ENCODE peak calls at places on chromosomes 6 and 20, in ten cellular contexts. F, O, X, R, Y, U, W, P, H and N are unnamed samples.

GRCh38 chr6:118869894-118870665 is 23.9 kb upstream of the ASF1A start:
- DNase-seq in F (no peak), O (no peak), X (no peak), R (no peak), Y (no peak), U (no peak), W (no peak), P (no peak), H (no peak), N (no peak)

GRCh38 chr6:149323353-149323752 is 5.8 kb downstream of the TAB2 start:
- DNase-seq in F (no peak), O (no peak), X (no peak), R (no peak), Y (no peak), U (no peak), W (no peak), P (no peak), H (no peak), N (no peak)

GRCh38 chr6:21885101-21885500 is 291.6 kb downstream of the SOX4 start:
- DNase-seq in F (no peak), O (no peak), X (no peak), R (no peak), Y (no peak), U (no peak), W (no peak), P (no peak), H (no peak), N (no peak)

GRCh38 chr6:134520181-134521115 is 202.5 kb upstream of the SGK1 start:
- DNase-seq in F (no peak), O (no peak), X (no peak), R (no peak), Y (no peak), U (no peak), W (no peak), P (peak), H (no peak), N (no peak)

GRCh38 chr6:52612336-52613096 is 35.7 kb upstream of the TRAM2 start:
- DNase-seq in F (no peak), O (no peak), X (no peak), R (no peak), Y (no peak), U (no peak), W (no peak), P (no peak), H (no peak), N (no peak)

GRCh38 chr20:21046413-21047070 is 59.6 kb downstream of the LINC00237 start:
- DNase-seq in F (no peak), O (no peak), X (no peak), R (no peak), Y (no peak), U (no peak), W (no peak), P (no peak), H (no peak), N (peak)

GRCh38 chr6:118584906-118585305 is 36.8 kb downstream of the PLN start:
- DNase-seq in F (no peak), O (no peak), X (no peak), R (no peak), Y (no peak), U (no peak), W (no peak), P (no peak), H (no peak), N (no peak)

GRCh38 chr6:109469591-109470189 is 13.3 kb downstream of the ZBTB24 start:
- DNase-seq in F (no peak), O (no peak), X (no peak), R (no peak), Y (no peak), U (no peak), W (no peak), P (no peak), H (no peak), N (no peak)

GRCh38 chr6:6665505-6665904 is 77.0 kb downstream of the LY86 start:
- DNase-seq in F (no peak), O (no peak), X (no peak), R (no peak), Y (no peak), U (no peak), W (peak), P (no peak), H (no peak), N (no peak)

GRCh38 chr6:89264296-89264695 is 47.1 kb upstream of the GABRR1 start:
- DNase-seq in F (no peak), O (peak), X (no peak), R (no peak), Y (no peak), U (no peak), W (peak), P (no peak), H (no peak), N (peak)

GRCh38 chr6:90709597-90709996 is 122.7 kb upstream of the MAP3K7 start:
- DNase-seq in F (no peak), O (no peak), X (no peak), R (no peak), Y (no peak), U (no peak), W (no peak), P (no peak), H (no peak), N (no peak)

GRCh38 chr6:4848382-4849068 is 72.3 kb downstream of the CDYL start:
- DNase-seq in F (peak), O (no peak), X (no peak), R (no peak), Y (no peak), U (peak), W (no peak), P (no peak), H (peak), N (no peak)

GRCh38 chr6:109073344-109074235 is 21.1 kb downstream of the SESN1 start:
- DNase-seq in F (peak), O (no peak), X (no peak), R (no peak), Y (no peak), U (no peak), W (no peak), P (peak), H (peak), N (no peak)

GRCh38 chr6:136491674-136492235 is 58.5 kb downstream of the MAP7 start:
- DNase-seq in F (no peak), O (no peak), X (no peak), R (no peak), Y (no peak), U (no peak), W (no peak), P (no peak), H (no peak), N (no peak)

GRCh38 chr6:119308048-119308570 is 41.5 kb downstream of the MAN1A1 start:
- DNase-seq in F (no peak), O (no peak), X (no peak), R (no peak), Y (no peak), U (no peak), W (no peak), P (peak), H (no peak), N (no peak)

GRCh38 chr6:53679446-53679933 is 13.9 kb upstream of the KLHL31 start:
- DNase-seq in F (peak), O (no peak), X (no peak), R (no peak), Y (no peak), U (no peak), W (no peak), P (peak), H (peak), N (no peak)

GRCh38 chr6:36360241-36361054 is 23.8 kb upstream of the BNIP5 start:
- DNase-seq in F (peak), O (peak), X (peak), R (peak), Y (peak), U (peak), W (peak), P (peak), H (peak), N (peak)

GRCh38 chr6:151089916-151090443 is 149.8 kb upstream of the AKAP12 start:
- DNase-seq in F (no peak), O (no peak), X (no peak), R (no peak), Y (no peak), U (no peak), W (no peak), P (no peak), H (no peak), N (no peak)

GRCh38 chr6:10248378-10248843 is 166.5 kb downstream of the TFAP2A start:
- DNase-seq in F (no peak), O (no peak), X (no peak), R (no peak), Y (no peak), U (no peak), W (no peak), P (peak), H (no peak), N (no peak)

GRCh38 chr6:2958331-2958711 is 13.0 kb downstream of the SERPINB6 start:
- DNase-seq in F (no peak), O (no peak), X (no peak), R (peak), Y (no peak), U (peak), W (no peak), P (no peak), H (no peak), N (no peak)

GRCh38 chr6:3341467-3341866 is 82.7 kb downstream of the PSMG4 start:
- DNase-seq in F (no peak), O (no peak), X (no peak), R (no peak), Y (peak), U (no peak), W (no peak), P (peak), H (no peak), N (no peak)

GRCh38 chr6:110990835-110991576 is 9.2 kb downstream of the RPF2 start:
- DNase-seq in F (no peak), O (no peak), X (no peak), R (no peak), Y (no peak), U (no peak), W (no peak), P (no peak), H (no peak), N (no peak)
- TF ChIP-seq CTCF in F (peak), O (no peak), X (no peak), R (no peak), Y (no peak), U (no peak), W (no peak), P (no peak), H (no peak), N (no peak)

GRCh38 chr6:160861824-160862223 is 129.7 kb upstream of the MAP3K4 start:
- DNase-seq in F (no peak), O (no peak), X (no peak), R (no peak), Y (no peak), U (no peak), W (no peak), P (no peak), H (no peak), N (no peak)
- TF ChIP-seq CTCF in F (peak), O (no peak), X (no peak), R (no peak), Y (no peak), U (no peak), W (no peak), P (no peak), H (no peak), N (no peak)

DNA sequence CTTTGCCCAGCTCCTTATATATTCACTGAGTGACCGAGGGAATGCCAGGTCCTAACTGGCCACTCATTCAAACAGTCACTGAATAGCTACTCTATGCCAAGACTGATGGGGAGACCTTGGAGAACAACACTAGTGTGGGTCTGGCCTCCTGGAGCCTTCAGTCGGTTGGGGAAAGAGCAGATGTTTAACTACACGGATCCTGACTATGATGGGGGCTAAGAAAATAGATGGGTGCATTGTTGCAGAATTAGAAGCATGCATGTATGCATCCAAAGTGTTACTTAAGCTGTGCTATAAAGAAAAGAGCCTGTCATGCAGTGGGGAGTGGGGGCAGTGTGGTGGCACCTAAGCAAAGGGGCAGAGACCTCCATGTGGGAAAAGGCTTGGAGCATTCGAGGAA is 6.5 kb downstream of the FKBP1A start:
- DNase-seq in F (no peak), O (no peak), X (no peak), R (no peak), Y (no peak), U (no peak), W (no peak), P (no peak), H (no peak), N (no peak)
- TF ChIP-seq CTCF in F (no peak), O (no peak), X (no peak), R (no peak), Y (no peak), U (no peak), W (no peak), P (no peak), H (no peak), N (no peak)

DNA sequence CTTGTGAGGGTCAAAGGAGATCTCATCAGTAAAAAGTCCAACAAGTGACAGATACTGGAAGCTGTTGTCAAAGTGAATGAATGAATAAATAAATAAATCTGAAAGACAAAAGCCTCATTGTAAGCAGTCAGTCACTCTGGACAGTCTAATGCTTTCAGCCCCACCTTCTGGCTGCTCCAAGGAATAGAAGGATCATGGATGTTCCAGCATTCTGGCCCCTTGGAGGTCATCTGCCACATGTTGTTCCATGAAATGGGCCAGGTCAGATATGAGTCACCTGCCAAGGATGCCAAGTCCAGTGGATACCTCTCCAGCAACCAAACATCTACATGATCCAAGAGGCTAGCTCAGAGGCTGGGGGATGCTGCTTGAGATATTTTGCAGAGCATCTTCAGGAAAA is 185.6 kb downstream of the BMP7 start:
- DNase-seq in F (no peak), O (no peak), X (no peak), R (no peak), Y (no peak), U (no peak), W (no peak), P (no peak), H (no peak), N (no peak)
- TF ChIP-seq CTCF in F (peak), O (peak), X (no peak), R (no peak), Y (no peak), U (no peak), W (no peak), P (peak), H (no peak), N (peak)